ENCODE peak calls at places on chromosomes 11 and 22, in ten cellular contexts. Z is K562, J is IMR-90, U is A549, B is foreskin fibroblast, C is upper lobe of right lung, H is cardiac muscle cell, X is breast epithelium, Q is endothelial cell of umbilical vein, K is cardiac fibroblast. E is an unnamed sample.

GRCh38 chr11:116861539-116861938 is 24.1 kb upstream of the APOA1 start:
- DNase-seq in H (no peak), J (peak), C (no peak), U (no peak), B (peak), X (no peak), Z (peak), Q (peak), K (peak), E (no peak)

GRCh38 chr11:80082386-80082785 is 641.6 kb upstream of the TENM4 start:
- DNase-seq in B (no peak), Z (no peak), C (no peak), U (no peak), K (no peak), H (no peak), Q (no peak), X (no peak), J (no peak), E (no peak)

GRCh38 chr11:433641-434040 is 8.2 kb downstream of the ANO9 start:
- DNase-seq in H (no peak), C (no peak), B (no peak), J (no peak), X (no peak), K (no peak), Z (no peak), U (no peak), Q (no peak), E (no peak)

GRCh38 chr11:10329935-10330334 is 25.1 kb downstream of the ADM start:
- DNase-seq in Z (no peak), H (no peak), J (peak), Q (peak), K (peak), C (no peak), B (peak), X (no peak), U (peak), E (no peak)

GRCh38 chr11:132649277-132649676 is 883.0 kb downstream of the OPCML start:
- DNase-seq in X (no peak), H (no peak), J (no peak), C (no peak), U (no peak), K (no peak), Z (no peak), B (no peak), Q (no peak), E (no peak)

GRCh38 chr22:27719535-27720227 is 81.9 kb downstream of the MN1 start:
- DNase-seq in U (peak), K (peak), B (peak), X (no peak), C (peak), J (peak), Z (peak), H (no peak), Q (no peak), E (peak)

GRCh38 chr11:83092488-83093384 is 21.0 kb upstream of the RAB30 start:
- DNase-seq in U (peak), C (no peak), X (peak), K (peak), B (peak), Z (peak), Q (peak), J (peak), H (no peak), E (no peak)

GRCh38 chr22:42947211-42947990 is 67.5 kb downstream of the PACSIN2 start:
- DNase-seq in J (peak), K (no peak), X (peak), Q (peak), B (no peak), H (peak), Z (no peak), U (peak), C (no peak), E (no peak)

GRCh38 chr22:28440517-28441366 is 238.9 kb downstream of the TTC28 start:
- DNase-seq in X (no peak), J (peak), Z (no peak), H (no peak), C (no peak), K (peak), B (peak), U (no peak), Q (peak), E (no peak)

GRCh38 chr22:17919276-17920144 is 104.9 kb downstream of the MICAL3 start:
- DNase-seq in H (peak), X (no peak), Z (no peak), C (no peak), J (no peak), Q (no peak), U (no peak), B (no peak), K (no peak), E (no peak)

GRCh38 chr22:46125816-46126770 is 24.2 kb upstream of the PPARA start:
- DNase-seq in J (no peak), K (no peak), Z (no peak), H (no peak), Q (no peak), U (no peak), C (no peak), B (no peak), X (no peak), E (no peak)

GRCh38 chr11:4643084-4643483 is 698 bp upstream of the OR51E1 start:
- DNase-seq in X (no peak), J (no peak), B (no peak), C (no peak), U (no peak), Z (no peak), H (no peak), K (peak), Q (no peak), E (no peak)

GRCh38 chr11:120613264-120614226 is 102.0 kb downstream of the GRIK4 start:
- DNase-seq in B (no peak), J (no peak), C (no peak), H (no peak), U (no peak), Q (no peak), X (no peak), K (no peak), Z (no peak), E (no peak)

GRCh38 chr22:31616315-31616980 is 45.6 kb downstream of the PISD start:
- DNase-seq in Z (no peak), H (no peak), K (no peak), B (no peak), C (peak), Q (no peak), J (no peak), X (no peak), U (no peak), E (no peak)

GRCh38 chr11:75342966-75343870 is 8.2 kb downstream of the ARRB1 start:
- DNase-seq in U (peak), K (no peak), X (peak), Q (peak), B (peak), J (peak), Z (peak), C (peak), H (no peak), E (no peak)

GRCh38 chr22:17072877-17073276 is 11.9 kb upstream of the IL17RA start:
- DNase-seq in K (no peak), B (no peak), H (no peak), J (no peak), Q (no peak), C (no peak), U (no peak), Z (no peak), X (no peak), E (no peak)

GRCh38 chr11:129930306-129930705 is 34.9 kb upstream of the NFRKB start:
- DNase-seq in Q (peak), J (peak), B (peak), K (no peak), Z (peak), C (no peak), X (no peak), H (no peak), U (no peak), E (no peak)

GRCh38 chr22:22037740-22038139 is 55.2 kb upstream of the TOP3B start:
- DNase-seq in C (no peak), H (no peak), X (no peak), Z (peak), Q (peak), B (peak), J (peak), U (no peak), K (peak), E (no peak)

GRCh38 chr11:131372243-131372930 is 2.0 kb downstream of the NTM start:
- DNase-seq in X (no peak), Q (no peak), J (no peak), Z (no peak), K (no peak), C (no peak), U (no peak), B (no peak), H (no peak), E (no peak)

GRCh38 chr22:36065775-36066544 is 37.3 kb upstream of the RBFOX2 start:
- DNase-seq in B (peak), J (peak), X (peak), Z (peak), Q (peak), C (peak), H (peak), U (peak), K (peak), E (peak)

GRCh38 chr11:2768471-2769408 is 68.9 kb upstream of the KCNQ1OT1 start:
- DNase-seq in B (peak), C (no peak), K (peak), U (peak), X (peak), Q (no peak), J (peak), H (no peak), Z (peak), E (no peak)

GRCh38 chr11:61794579-61794978 is 1.9 kb downstream of the FEN1 start:
- DNase-seq in Z (no peak), X (no peak), Q (no peak), J (no peak), H (no peak), C (no peak), U (no peak), K (peak), B (no peak), E (no peak)

GRCh38 chr11:35116762-35117588 is 22.0 kb upstream of the CD44 start:
- DNase-seq in Z (no peak), X (no peak), C (no peak), Q (no peak), U (no peak), K (peak), B (peak), H (no peak), J (peak), E (peak)

GRCh38 chr11:7967097-7967496 is 1.9 kb upstream of the NLRP10 start:
- DNase-seq in Q (no peak), B (no peak), X (no peak), H (no peak), C (no peak), Z (no peak), K (no peak), U (no peak), J (peak), E (no peak)

GRCh38 chr22:48070083-48070482 is 1307.6 kb downstream of the TBC1D22A start:
- DNase-seq in K (no peak), J (no peak), H (no peak), Z (peak), U (no peak), C (no peak), Q (no peak), B (no peak), X (no peak), E (no peak)

GRCh38 chr22:44063462-44064371 is 39.6 kb downstream of the PARVB start:
- DNase-seq in Q (no peak), J (no peak), U (no peak), H (no peak), X (no peak), K (no peak), B (no peak), C (no peak), Z (no peak), E (no peak)

GRCh38 chr11:111734383-111735261 is 31.6 kb downstream of the PPP2R1B start:
- DNase-seq in J (no peak), K (no peak), C (no peak), H (no peak), Q (peak), B (peak), Z (no peak), X (no peak), U (no peak), E (no peak)

GRCh38 chr22:49102367-49102766 is 725.3 kb downstream of the BRD1 start:
- DNase-seq in J (no peak), U (no peak), C (peak), Q (no peak), Z (no peak), K (no peak), B (no peak), H (no peak), X (no peak), E (no peak)

GRCh38 chr11:31779268-31779879 is 31.7 kb downstream of the PAX6 start:
- DNase-seq in K (peak), J (peak), H (no peak), X (no peak), C (no peak), U (no peak), Q (peak), Z (no peak), B (peak), E (no peak)

GRCh38 chr11:1390603-1391164 is 950 bp downstream of the BRSK2 start:
- DNase-seq in B (peak), Q (no peak), U (no peak), J (peak), X (no peak), C (no peak), K (no peak), Z (no peak), H (peak), E (no peak)

GRCh38 chr11:22828373-22828772 is 1.2 kb downstream of the SVIP start:
- DNase-seq in C (no peak), Q (no peak), U (no peak), H (no peak), J (no peak), K (no peak), Z (peak), X (no peak), B (no peak), E (no peak)

GRCh38 chr22:49883294-49883640 is 29.6 kb downstream of the ZBED4 start:
- DNase-seq in C (no peak), H (no peak), Z (no peak), U (no peak), J (peak), Q (no peak), B (peak), K (peak), X (no peak), E (no peak)

GRCh38 chr11:93849751-93850584 is 450 bp downstream of the VSTM5 start:
- DNase-seq in B (peak), Z (peak), Q (peak), H (peak), C (no peak), U (peak), K (peak), J (no peak), X (no peak), E (no peak)

GRCh38 chr22:33706100-33706499 is 214.2 kb downstream of the LARGE1 start:
- DNase-seq in H (peak), B (no peak), K (no peak), Z (no peak), X (no peak), C (no peak), Q (no peak), U (no peak), J (no peak), E (no peak)

GRCh38 chr22:24973867-24974266 is 21.4 kb downstream of the KIAA1671 start:
- DNase-seq in Q (no peak), X (no peak), U (no peak), C (no peak), J (no peak), H (no peak), B (no peak), K (no peak), Z (no peak), E (no peak)

GRCh38 chr22:24975813-24976341 is 23.4 kb downstream of the KIAA1671 start:
- DNase-seq in X (peak), U (no peak), B (no peak), Q (no peak), K (peak), Z (no peak), H (no peak), J (no peak), C (no peak), E (no peak)

GRCh38 chr22:24976442-24977218 is 24.1 kb downstream of the KIAA1671 start:
- DNase-seq in H (no peak), X (peak), U (no peak), C (no peak), Z (no peak), Q (no peak), J (no peak), K (no peak), B (no peak), E (no peak)

GRCh38 chr22:24977370-24978230 is 25.1 kb downstream of the KIAA1671 start:
- DNase-seq in X (peak), Q (no peak), J (no peak), Z (no peak), K (peak), B (no peak), H (peak), C (no peak), U (no peak), E (no peak)

GRCh38 chr22:24975125-24975640 is 22.7 kb downstream of the KIAA1671 start:
- DNase-seq in X (no peak), C (no peak), Q (no peak), Z (no peak), U (no peak), K (no peak), H (no peak), B (no peak), J (no peak), E (no peak)
- TF ChIP-seq CTCF in X (no peak), C (no peak), Q (no peak), Z (no peak), U (no peak), K (no peak), H (no peak), B (no peak), J (no peak), E (no peak)

DNA sequence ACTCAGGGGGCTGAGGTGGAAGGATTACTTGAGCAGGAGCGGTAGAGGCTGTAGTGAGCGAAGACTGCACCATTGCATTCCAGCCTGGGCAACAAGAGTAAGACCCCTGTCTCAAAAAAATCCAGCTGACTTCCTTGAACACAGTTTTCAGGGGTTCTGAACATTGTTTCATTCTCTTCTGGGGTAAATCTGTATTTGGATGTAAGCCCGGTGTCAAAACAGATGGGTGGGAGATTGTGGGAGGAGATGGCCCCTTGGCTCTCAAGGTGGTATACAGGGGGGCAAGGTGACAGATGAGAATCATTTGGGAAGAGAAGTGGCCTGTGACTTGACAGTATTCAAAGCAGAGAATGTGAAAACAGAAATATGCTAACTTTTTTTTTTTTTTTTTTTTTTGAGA is 4.8 kb downstream of the ESAM start:
- DNase-seq in C (no peak), X (no peak), U (no peak), Q (no peak), H (no peak), K (no peak), Z (no peak), J (no peak), B (no peak), E (no peak)
- H3K4me3 ChIP-seq in C (no peak), X (no peak), U (no peak), Q (no peak), H (no peak), K (no peak), Z (no peak), J (no peak), B (no peak), E (no peak)

GRCh38 chr11:64894070-64894811 is 15.8 kb upstream of the EHD1 start:
- DNase-seq in H (peak), K (peak), C (peak), U (peak), Z (peak), J (peak), X (peak), Q (peak), B (peak), E (no peak)
- TF ChIP-seq CTCF in H (peak), K (peak), C (peak), U (peak), Z (peak), J (peak), X (peak), Q (peak), B (peak), E (peak)

GRCh38 chr22:19716041-19716828 is 1.9 kb downstream of the SEPTIN5 start:
- DNase-seq in Q (no peak), K (no peak), B (no peak), Z (no peak), U (no peak), C (no peak), X (no peak), H (no peak), J (no peak), E (no peak)

GRCh38 chr22:19713650-19714319 is 518 bp upstream of the SEPTIN5 start:
- DNase-seq in J (no peak), U (no peak), Q (no peak), Z (no peak), K (no peak), C (no peak), H (peak), B (no peak), X (no peak), E (no peak)

GRCh38 chr22:19715286-19715939 is 1.1 kb downstream of the SEPTIN5 start:
- DNase-seq in J (no peak), H (no peak), K (no peak), X (no peak), Z (no peak), C (no peak), B (no peak), U (no peak), Q (no peak), E (no peak)

GRCh38 chr22:19713228-19713627 is 1.1 kb upstream of the SEPTIN5 start:
- DNase-seq in Z (no peak), U (no peak), C (no peak), J (no peak), B (no peak), K (no peak), H (no peak), X (no peak), Q (no peak), E (no peak)

GRCh38 chr22:19714320-19715252 is at the start of gene SEPTIN5:
- DNase-seq in B (no peak), Z (peak), J (no peak), X (no peak), Q (no peak), U (no peak), C (no peak), K (no peak), H (peak), E (no peak)
- H3K4me3 ChIP-seq in B (peak), Z (peak), J (peak), X (peak), Q (peak), U (peak), C (peak), K (peak), H (peak), E (peak)

GRCh38 chr22:39621826-39622225 is 51.3 kb downstream of the CACNA1I start:
- DNase-seq in U (no peak), K (no peak), X (no peak), H (no peak), C (no peak), B (no peak), Z (no peak), Q (no peak), J (no peak), E (no peak)

GRCh38 chr22:39624501-39624821 is 53.9 kb downstream of the CACNA1I start:
- DNase-seq in J (no peak), Z (no peak), K (no peak), U (no peak), Q (no peak), B (peak), X (no peak), H (peak), C (no peak), E (no peak)

GRCh38 chr22:39620924-39621690 is 50.6 kb downstream of the CACNA1I start:
- DNase-seq in Q (no peak), H (no peak), J (no peak), U (no peak), X (no peak), C (no peak), B (no peak), Z (no peak), K (no peak), E (no peak)

GRCh38 chr22:39623603-39624500 is 53.3 kb downstream of the CACNA1I start:
- DNase-seq in H (no peak), K (no peak), C (no peak), X (no peak), J (no peak), Q (no peak), Z (no peak), B (no peak), U (no peak), E (no peak)

DNA sequence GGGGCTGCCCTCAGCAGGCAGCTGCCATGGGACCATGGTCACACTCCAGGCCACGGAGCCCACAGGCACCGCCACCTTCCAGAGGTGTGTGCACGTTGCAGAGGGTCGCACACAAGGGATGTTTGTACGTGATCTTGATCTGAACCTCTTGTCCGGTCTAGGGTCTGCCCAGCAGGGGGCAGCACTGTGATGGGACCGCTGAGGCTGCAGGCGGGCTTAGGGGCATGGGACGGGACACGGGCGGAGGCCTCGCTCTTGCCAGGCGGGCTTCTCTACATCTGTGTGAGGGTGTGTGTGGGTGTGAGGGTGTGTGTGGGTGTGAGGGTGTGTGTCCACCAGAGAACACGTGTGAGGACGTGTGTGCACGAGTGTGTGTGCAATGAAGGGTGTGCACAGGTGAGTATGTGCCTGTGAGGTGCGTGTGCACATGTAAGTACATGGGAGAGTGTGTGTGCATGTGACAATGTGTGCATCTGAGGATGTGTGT is 52.4 kb downstream of the CACNA1I start:
- DNase-seq in U (peak), K (peak), B (peak), J (peak), Z (peak), C (peak), X (no peak), H (peak), Q (peak), E (no peak)
- TF ChIP-seq CTCF in U (peak), K (peak), B (peak), J (peak), Z (peak), C (peak), X (no peak), H (peak), Q (peak), E (peak)

E was measured in HFF-Myc.